ENCODE peak calls at places on chromosomes 2 and 18, in seven cellular contexts. One of them, this sample, is unnamed.

GRCh38 chr2:74281141-74281540 is 62.1 kb downstream of the SLC4A5 start:
- DNase-seq in frontal cortex: no peak
- DNase-seq in stimulated activated CD4-positive, alpha-beta T cell treated with anti-CD3 and anti-CD28 coated beads, Interleukin-1b, Interleukin-23, amount 100 ng/mL, for 24 hours: no peak
- DNase-seq in hypothalamus: no peak
- DNase-seq in uterus: no peak
- DNase-seq in MCF 10A: no peak
- DNase-seq in activated CD4-positive, alpha-beta T cell treated with anti-CD3 and anti-CD28 coated beads, Interleukin-2, amount 50 U/mL, for 1 hour: no peak
- DNase-seq in this sample: no peak

GRCh38 chr2:110768591-110768990 is 36.2 kb downstream of the ACOXL start:
- DNase-seq in activated CD4-positive, alpha-beta T cell treated with anti-CD3 and anti-CD28 coated beads, Interleukin-2, amount 50 U/mL, for 1 hour: no peak
- DNase-seq in stimulated activated CD4-positive, alpha-beta T cell treated with anti-CD3 and anti-CD28 coated beads, Interleukin-1b, Interleukin-23, amount 100 ng/mL, for 24 hours: no peak
- DNase-seq in uterus: no peak
- DNase-seq in MCF 10A: no peak
- DNase-seq in hypothalamus: no peak
- DNase-seq in frontal cortex: no peak
- DNase-seq in this sample: no peak

GRCh38 chr2:108267117-108267516 is 21.6 kb upstream of the SULT1C2 start:
- DNase-seq in hypothalamus: no peak
- DNase-seq in uterus: peak
- DNase-seq in stimulated activated CD4-positive, alpha-beta T cell treated with anti-CD3 and anti-CD28 coated beads, Interleukin-1b, Interleukin-23, amount 100 ng/mL, for 24 hours: no peak
- DNase-seq in MCF 10A: peak
- DNase-seq in frontal cortex: no peak
- DNase-seq in activated CD4-positive, alpha-beta T cell treated with anti-CD3 and anti-CD28 coated beads, Interleukin-2, amount 50 U/mL, for 1 hour: no peak
- DNase-seq in this sample: no peak

GRCh38 chr2:237298323-237299118 is 115.4 kb downstream of the COL6A3 start:
- DNase-seq in uterus: peak
- DNase-seq in stimulated activated CD4-positive, alpha-beta T cell treated with anti-CD3 and anti-CD28 coated beads, Interleukin-1b, Interleukin-23, amount 100 ng/mL, for 24 hours: no peak
- DNase-seq in frontal cortex: no peak
- DNase-seq in MCF 10A: peak
- DNase-seq in activated CD4-positive, alpha-beta T cell treated with anti-CD3 and anti-CD28 coated beads, Interleukin-2, amount 50 U/mL, for 1 hour: no peak
- DNase-seq in hypothalamus: no peak
- DNase-seq in this sample: no peak

GRCh38 chr2:119255760-119256573 is 32.3 kb downstream of the STEAP3 start:
- DNase-seq in frontal cortex: no peak
- DNase-seq in MCF 10A: peak
- DNase-seq in activated CD4-positive, alpha-beta T cell treated with anti-CD3 and anti-CD28 coated beads, Interleukin-2, amount 50 U/mL, for 1 hour: no peak
- DNase-seq in uterus: no peak
- DNase-seq in hypothalamus: no peak
- DNase-seq in stimulated activated CD4-positive, alpha-beta T cell treated with anti-CD3 and anti-CD28 coated beads, Interleukin-1b, Interleukin-23, amount 100 ng/mL, for 24 hours: no peak
- DNase-seq in this sample: no peak

GRCh38 chr2:47311764-47312503 is 91.0 kb upstream of the MSH2 start:
- DNase-seq in frontal cortex: no peak
- DNase-seq in uterus: no peak
- DNase-seq in activated CD4-positive, alpha-beta T cell treated with anti-CD3 and anti-CD28 coated beads, Interleukin-2, amount 50 U/mL, for 1 hour: no peak
- DNase-seq in hypothalamus: no peak
- DNase-seq in MCF 10A: no peak
- DNase-seq in stimulated activated CD4-positive, alpha-beta T cell treated with anti-CD3 and anti-CD28 coated beads, Interleukin-1b, Interleukin-23, amount 100 ng/mL, for 24 hours: no peak
- DNase-seq in this sample: no peak

GRCh38 chr2:161190030-161190429 is 29.8 kb downstream of the TANK start:
- DNase-seq in activated CD4-positive, alpha-beta T cell treated with anti-CD3 and anti-CD28 coated beads, Interleukin-2, amount 50 U/mL, for 1 hour: no peak
- DNase-seq in uterus: no peak
- DNase-seq in frontal cortex: no peak
- DNase-seq in hypothalamus: no peak
- DNase-seq in MCF 10A: no peak
- DNase-seq in stimulated activated CD4-positive, alpha-beta T cell treated with anti-CD3 and anti-CD28 coated beads, Interleukin-1b, Interleukin-23, amount 100 ng/mL, for 24 hours: no peak
- DNase-seq in this sample: no peak

GRCh38 chr2:128264881-128265607 is 53.6 kb downstream of the HS6ST1 start:
- DNase-seq in MCF 10A: no peak
- DNase-seq in activated CD4-positive, alpha-beta T cell treated with anti-CD3 and anti-CD28 coated beads, Interleukin-2, amount 50 U/mL, for 1 hour: no peak
- DNase-seq in hypothalamus: no peak
- DNase-seq in stimulated activated CD4-positive, alpha-beta T cell treated with anti-CD3 and anti-CD28 coated beads, Interleukin-1b, Interleukin-23, amount 100 ng/mL, for 24 hours: no peak
- DNase-seq in uterus: no peak
- DNase-seq in frontal cortex: no peak
- DNase-seq in this sample: no peak

GRCh38 chr2:383173-383572 is 95.3 kb upstream of the ALKAL2 start:
- DNase-seq in stimulated activated CD4-positive, alpha-beta T cell treated with anti-CD3 and anti-CD28 coated beads, Interleukin-1b, Interleukin-23, amount 100 ng/mL, for 24 hours: no peak
- DNase-seq in hypothalamus: peak
- DNase-seq in activated CD4-positive, alpha-beta T cell treated with anti-CD3 and anti-CD28 coated beads, Interleukin-2, amount 50 U/mL, for 1 hour: no peak
- DNase-seq in frontal cortex: peak
- DNase-seq in uterus: no peak
- DNase-seq in MCF 10A: no peak
- DNase-seq in this sample: no peak

GRCh38 chr2:6772366-6772710 is 93.4 kb downstream of the CMPK2 start:
- DNase-seq in hypothalamus: no peak
- DNase-seq in frontal cortex: no peak
- DNase-seq in MCF 10A: no peak
- DNase-seq in stimulated activated CD4-positive, alpha-beta T cell treated with anti-CD3 and anti-CD28 coated beads, Interleukin-1b, Interleukin-23, amount 100 ng/mL, for 24 hours: no peak
- DNase-seq in activated CD4-positive, alpha-beta T cell treated with anti-CD3 and anti-CD28 coated beads, Interleukin-2, amount 50 U/mL, for 1 hour: no peak
- DNase-seq in uterus: no peak
- DNase-seq in this sample: no peak

GRCh38 chr2:186554850-186555785 is 34.7 kb upstream of the ITGAV start:
- DNase-seq in activated CD4-positive, alpha-beta T cell treated with anti-CD3 and anti-CD28 coated beads, Interleukin-2, amount 50 U/mL, for 1 hour: no peak
- DNase-seq in MCF 10A: no peak
- DNase-seq in uterus: no peak
- DNase-seq in hypothalamus: no peak
- DNase-seq in frontal cortex: no peak
- DNase-seq in stimulated activated CD4-positive, alpha-beta T cell treated with anti-CD3 and anti-CD28 coated beads, Interleukin-1b, Interleukin-23, amount 100 ng/mL, for 24 hours: no peak
- DNase-seq in this sample: no peak

GRCh38 chr18:49618741-49619392 is 57.0 kb downstream of the LIPG start:
- DNase-seq in uterus: no peak
- DNase-seq in activated CD4-positive, alpha-beta T cell treated with anti-CD3 and anti-CD28 coated beads, Interleukin-2, amount 50 U/mL, for 1 hour: no peak
- DNase-seq in MCF 10A: no peak
- DNase-seq in frontal cortex: no peak
- DNase-seq in stimulated activated CD4-positive, alpha-beta T cell treated with anti-CD3 and anti-CD28 coated beads, Interleukin-1b, Interleukin-23, amount 100 ng/mL, for 24 hours: no peak
- DNase-seq in hypothalamus: no peak
- DNase-seq in this sample: no peak

GRCh38 chr2:174870787-174871186 is 106.5 kb upstream of the CHRNA1 start:
- DNase-seq in frontal cortex: no peak
- DNase-seq in hypothalamus: no peak
- DNase-seq in uterus: no peak
- DNase-seq in stimulated activated CD4-positive, alpha-beta T cell treated with anti-CD3 and anti-CD28 coated beads, Interleukin-1b, Interleukin-23, amount 100 ng/mL, for 24 hours: no peak
- DNase-seq in activated CD4-positive, alpha-beta T cell treated with anti-CD3 and anti-CD28 coated beads, Interleukin-2, amount 50 U/mL, for 1 hour: no peak
- DNase-seq in MCF 10A: no peak
- DNase-seq in this sample: no peak

GRCh38 chr2:196431957-196432356 is 207.6 kb upstream of the CCDC150 start:
- DNase-seq in hypothalamus: no peak
- DNase-seq in activated CD4-positive, alpha-beta T cell treated with anti-CD3 and anti-CD28 coated beads, Interleukin-2, amount 50 U/mL, for 1 hour: no peak
- DNase-seq in frontal cortex: no peak
- DNase-seq in MCF 10A: peak
- DNase-seq in stimulated activated CD4-positive, alpha-beta T cell treated with anti-CD3 and anti-CD28 coated beads, Interleukin-1b, Interleukin-23, amount 100 ng/mL, for 24 hours: no peak
- DNase-seq in uterus: no peak
- DNase-seq in this sample: no peak

GRCh38 chr2:122525341-122525740 is 769.9 kb downstream of the TSN start:
- DNase-seq in MCF 10A: no peak
- DNase-seq in activated CD4-positive, alpha-beta T cell treated with anti-CD3 and anti-CD28 coated beads, Interleukin-2, amount 50 U/mL, for 1 hour: no peak
- DNase-seq in uterus: no peak
- DNase-seq in hypothalamus: no peak
- DNase-seq in frontal cortex: no peak
- DNase-seq in stimulated activated CD4-positive, alpha-beta T cell treated with anti-CD3 and anti-CD28 coated beads, Interleukin-1b, Interleukin-23, amount 100 ng/mL, for 24 hours: no peak
- DNase-seq in this sample: no peak

GRCh38 chr2:25738383-25739343 is 65.3 kb upstream of the DTNB start:
- DNase-seq in hypothalamus: no peak
- DNase-seq in stimulated activated CD4-positive, alpha-beta T cell treated with anti-CD3 and anti-CD28 coated beads, Interleukin-1b, Interleukin-23, amount 100 ng/mL, for 24 hours: no peak
- DNase-seq in uterus: no peak
- DNase-seq in frontal cortex: no peak
- DNase-seq in activated CD4-positive, alpha-beta T cell treated with anti-CD3 and anti-CD28 coated beads, Interleukin-2, amount 50 U/mL, for 1 hour: no peak
- DNase-seq in MCF 10A: no peak
- DNase-seq in this sample: no peak

GRCh38 chr2:70141754-70142589 is 48.8 kb downstream of the C2orf42 start:
- DNase-seq in MCF 10A: peak
- DNase-seq in activated CD4-positive, alpha-beta T cell treated with anti-CD3 and anti-CD28 coated beads, Interleukin-2, amount 50 U/mL, for 1 hour: peak
- DNase-seq in stimulated activated CD4-positive, alpha-beta T cell treated with anti-CD3 and anti-CD28 coated beads, Interleukin-1b, Interleukin-23, amount 100 ng/mL, for 24 hours: no peak
- DNase-seq in hypothalamus: peak
- DNase-seq in frontal cortex: no peak
- DNase-seq in uterus: no peak
- DNase-seq in this sample: no peak

GRCh38 chr2:178865121-178865520 is 57.9 kb upstream of the TTN start:
- DNase-seq in stimulated activated CD4-positive, alpha-beta T cell treated with anti-CD3 and anti-CD28 coated beads, Interleukin-1b, Interleukin-23, amount 100 ng/mL, for 24 hours: no peak
- DNase-seq in hypothalamus: no peak
- DNase-seq in MCF 10A: peak
- DNase-seq in frontal cortex: no peak
- DNase-seq in activated CD4-positive, alpha-beta T cell treated with anti-CD3 and anti-CD28 coated beads, Interleukin-2, amount 50 U/mL, for 1 hour: no peak
- DNase-seq in uterus: no peak
- DNase-seq in this sample: no peak

GRCh38 chr18:59954241-59954640 is 54.4 kb downstream of the PMAIP1 start:
- DNase-seq in hypothalamus: no peak
- DNase-seq in MCF 10A: no peak
- DNase-seq in frontal cortex: no peak
- DNase-seq in stimulated activated CD4-positive, alpha-beta T cell treated with anti-CD3 and anti-CD28 coated beads, Interleukin-1b, Interleukin-23, amount 100 ng/mL, for 24 hours: no peak
- DNase-seq in activated CD4-positive, alpha-beta T cell treated with anti-CD3 and anti-CD28 coated beads, Interleukin-2, amount 50 U/mL, for 1 hour: no peak
- DNase-seq in uterus: no peak
- DNase-seq in this sample: no peak

GRCh38 chr2:215876937-215877238 is 136.5 kb downstream of the MREG start:
- DNase-seq in hypothalamus: no peak
- DNase-seq in MCF 10A: no peak
- DNase-seq in uterus: no peak
- DNase-seq in frontal cortex: no peak
- DNase-seq in stimulated activated CD4-positive, alpha-beta T cell treated with anti-CD3 and anti-CD28 coated beads, Interleukin-1b, Interleukin-23, amount 100 ng/mL, for 24 hours: no peak
- DNase-seq in activated CD4-positive, alpha-beta T cell treated with anti-CD3 and anti-CD28 coated beads, Interleukin-2, amount 50 U/mL, for 1 hour: no peak
- DNase-seq in this sample: no peak

GRCh38 chr2:33729353-33729752 is 130.3 kb upstream of the FAM98A start:
- DNase-seq in activated CD4-positive, alpha-beta T cell treated with anti-CD3 and anti-CD28 coated beads, Interleukin-2, amount 50 U/mL, for 1 hour: no peak
- DNase-seq in frontal cortex: no peak
- DNase-seq in uterus: no peak
- DNase-seq in stimulated activated CD4-positive, alpha-beta T cell treated with anti-CD3 and anti-CD28 coated beads, Interleukin-1b, Interleukin-23, amount 100 ng/mL, for 24 hours: no peak
- DNase-seq in MCF 10A: no peak
- DNase-seq in hypothalamus: no peak
- DNase-seq in this sample: no peak

This sample was measured in GM18507.